ENCODE peak calls at places on chromosomes 11 and 22, in five cellular contexts. L is H1, G is ovary, Q is cardiac muscle cell, V is psoas muscle. N is an unnamed sample.

GRCh38 chr11:578276-579035 is 2.2 kb downstream of the PHRF1 start:
- DNase-seq in G (no peak), V (no peak), L (no peak), Q (no peak), N (no peak)

GRCh38 chr22:18042685-18043084 is 18.3 kb upstream of the MICAL3 start:
- DNase-seq in G (no peak), Q (no peak), L (no peak), V (no peak), N (no peak)

GRCh38 chr11:36899796-36900195 is 301.8 kb upstream of the RAG2 start:
- DNase-seq in V (no peak), L (no peak), G (no peak), Q (no peak), N (no peak)

GRCh38 chr11:18692941-18693760 is 5.4 kb upstream of the TMEM86A start:
- DNase-seq in V (no peak), G (no peak), Q (no peak), L (no peak), N (no peak)

GRCh38 chr11:118911880-118912741 is 13.6 kb downstream of the BCL9L start:
- DNase-seq in G (peak), L (no peak), V (peak), Q (peak), N (no peak)

GRCh38 chr11:128098840-128099239 is 488.5 kb downstream of the ETS1 start:
- DNase-seq in G (no peak), Q (no peak), L (no peak), V (no peak), N (no peak)

GRCh38 chr22:45192701-45193187 is 29.0 kb downstream of the NUP50 start:
- DNase-seq in Q (peak), V (no peak), G (no peak), L (no peak), N (peak)

GRCh38 chr22:45686004-45686403 is 14.4 kb downstream of the ATXN10 start:
- DNase-seq in L (no peak), Q (no peak), V (no peak), G (no peak), N (no peak)

GRCh38 chr11:63813035-63813562 is at the start of gene SPINDOC:
- DNase-seq in G (peak), L (no peak), V (peak), Q (peak), N (peak)

GRCh38 chr22:50691521-50691920 is 18.9 kb downstream of the SHANK3 start:
- DNase-seq in Q (peak), L (no peak), V (no peak), G (no peak), N (no peak)

GRCh38 chr11:32713496-32713895 is 81.0 kb downstream of the CCDC73 start:
- DNase-seq in G (no peak), Q (peak), V (no peak), L (no peak), N (no peak)

GRCh38 chr11:134342572-134343340 is 11.0 kb downstream of the GLB1L2 start:
- DNase-seq in V (no peak), L (no peak), G (no peak), Q (no peak), N (no peak)

GRCh38 chr11:47443028-47443700 is 5.8 kb downstream of the RAPSN start:
- DNase-seq in L (no peak), G (no peak), Q (no peak), V (no peak), N (no peak)

GRCh38 chr11:61356701-61357100 is 5.0 kb downstream of the CYB561A3 start:
- DNase-seq in V (no peak), G (no peak), L (no peak), Q (no peak), N (no peak)

GRCh38 chr22:39173050-39173706 is 20.7 kb upstream of the CBX7 start:
- DNase-seq in Q (no peak), V (no peak), L (no peak), G (no peak), N (no peak)

GRCh38 chr11:63602296-63602695 is 11.9 kb downstream of the PLAAT3 start:
- DNase-seq in Q (no peak), V (no peak), L (no peak), G (no peak), N (no peak)

GRCh38 chr22:42202048-42202447 is 68.4 kb downstream of the TCF20 start:
- DNase-seq in V (no peak), L (no peak), Q (no peak), G (no peak), N (no peak)

GRCh38 chr11:66281001-66281400 is 3.0 kb downstream of the CNIH2 start:
- DNase-seq in L (no peak), G (peak), V (no peak), Q (no peak), N (no peak)

GRCh38 chr11:73170140-73170539 is 28.0 kb upstream of the FCHSD2 start:
- DNase-seq in Q (peak), G (no peak), V (no peak), L (no peak), N (no peak)

GRCh38 chr11:96037267-96037990 is 113.5 kb upstream of the MTMR2 start:
- DNase-seq in L (no peak), Q (no peak), G (no peak), V (no peak), N (no peak)

GRCh38 chr22:34414467-34415440 is 494.5 kb upstream of the LARGE1 start:
- DNase-seq in L (peak), Q (peak), V (no peak), G (no peak), N (peak)

GRCh38 chr11:106917973-106918372 is 100.3 kb downstream of the GUCY1A2 start:
- DNase-seq in G (no peak), L (peak), Q (peak), V (no peak), N (peak)

GRCh38 chr11:78046486-78046854 is 17.2 kb upstream of the THRSP start:
- DNase-seq in L (no peak), Q (no peak), G (no peak), V (no peak), N (no peak)

GRCh38 chr11:124900464-124900863 is 2.8 kb upstream of the ROBO4 start:
- DNase-seq in L (no peak), G (peak), Q (no peak), V (peak), N (peak)

GRCh38 chr11:72758690-72759389 is 6.6 kb upstream of the ARAP1 start:
- DNase-seq in G (peak), V (no peak), Q (peak), L (no peak), N (no peak)

GRCh38 chr11:103749158-103749557 is 287.3 kb upstream of the DDI1 start:
- DNase-seq in Q (no peak), G (no peak), L (no peak), V (no peak), N (no peak)

GRCh38 chr11:81819462-81819861 is 914.2 kb downstream of the FAM181B start:
- DNase-seq in Q (no peak), G (no peak), V (no peak), L (no peak), N (no peak)

GRCh38 chr11:90614318-90614717 is 391.5 kb upstream of the CHORDC1 start:
- DNase-seq in L (no peak), G (no peak), Q (no peak), V (no peak), N (no peak)

GRCh38 chr11:75627879-75628668 is 40.8 kb downstream of the MAP6 start:
- DNase-seq in V (no peak), L (no peak), Q (no peak), G (peak), N (no peak)

GRCh38 chr11:3221408-3222002 is 2.9 kb upstream of the MRGPRG start:
- DNase-seq in Q (no peak), G (peak), V (no peak), L (no peak), N (no peak)

GRCh38 chr22:27133951-27134664 is 476.7 kb downstream of the MIAT start:
- DNase-seq in L (no peak), V (peak), Q (no peak), G (no peak), N (peak)

GRCh38 chr11:6200975-6201374 is 2.0 kb downstream of the OR52W1 start:
- DNase-seq in G (no peak), L (no peak), Q (no peak), V (peak), N (no peak)

GRCh38 chr11:128467610-128468041 is 119.7 kb downstream of the ETS1 start:
- DNase-seq in V (peak), G (no peak), Q (no peak), L (peak), N (no peak)

GRCh38 chr22:36644333-36644757 is 59.2 kb downstream of the CACNG2 start:
- DNase-seq in L (no peak), V (no peak), Q (peak), G (no peak), N (peak)

GRCh38 chr22:24244144-24244787 is 616 bp downstream of the GGT5 start:
- DNase-seq in Q (no peak), L (no peak), V (peak), G (peak), N (no peak)
- TF ChIP-seq CTCF in Q (no peak), L (no peak), V (no peak), G (no peak), N (no peak)

GRCh38 chr11:10461276-10461790 is 6.3 kb downstream of the AMPD3 start:
- DNase-seq in V (no peak), Q (no peak), L (no peak), G (no peak), N (no peak)
- TF ChIP-seq CTCF in V (no peak), Q (no peak), L (no peak), G (no peak), N (no peak)

GRCh38 chr11:40924915-40925314 is 534.5 kb downstream of the LRRC4C start:
- DNase-seq in L (no peak), Q (no peak), G (no peak), V (no peak), N (no peak)
- TF ChIP-seq CTCF in L (peak), Q (no peak), G (no peak), V (no peak), N (no peak)

DNA sequence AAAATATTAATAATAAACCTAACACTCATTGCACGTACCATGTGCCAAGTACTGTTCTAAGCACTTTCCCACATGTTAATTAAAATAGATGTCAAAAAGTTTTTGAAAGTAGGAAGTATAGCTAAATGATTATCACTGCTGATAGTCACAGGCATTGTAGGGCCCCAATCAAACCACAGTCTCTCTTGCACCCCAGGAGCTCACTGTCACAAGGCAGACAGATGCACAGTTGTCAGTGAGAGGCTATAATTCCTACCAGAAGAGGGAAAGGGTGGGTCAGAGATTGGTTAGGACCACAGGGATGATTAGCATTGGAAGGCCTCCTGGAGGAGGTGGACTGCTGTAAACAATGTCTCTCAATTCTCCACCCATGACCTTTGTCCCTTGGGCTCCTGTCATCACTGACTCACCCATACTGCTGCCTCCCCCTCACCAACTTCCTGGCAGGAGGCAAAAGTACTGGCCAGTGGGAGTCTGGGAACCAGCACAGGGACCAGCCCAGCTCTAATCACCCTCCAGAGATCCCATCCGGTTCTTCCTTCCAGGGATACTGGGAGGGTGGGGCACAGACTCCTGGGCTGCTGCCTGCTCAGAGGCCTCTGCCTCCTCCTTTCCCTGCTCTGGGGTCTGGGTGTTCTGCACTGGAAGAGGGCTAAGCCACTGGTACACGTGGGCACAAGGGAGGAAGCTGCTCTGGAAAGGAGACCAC is 1.1 kb upstream of the POLD4 start:
- DNase-seq in V (peak), G (peak), L (no peak), Q (no peak), N (peak)
- TF ChIP-seq CTCF in V (no peak), G (no peak), L (no peak), Q (peak), N (no peak)

DNA sequence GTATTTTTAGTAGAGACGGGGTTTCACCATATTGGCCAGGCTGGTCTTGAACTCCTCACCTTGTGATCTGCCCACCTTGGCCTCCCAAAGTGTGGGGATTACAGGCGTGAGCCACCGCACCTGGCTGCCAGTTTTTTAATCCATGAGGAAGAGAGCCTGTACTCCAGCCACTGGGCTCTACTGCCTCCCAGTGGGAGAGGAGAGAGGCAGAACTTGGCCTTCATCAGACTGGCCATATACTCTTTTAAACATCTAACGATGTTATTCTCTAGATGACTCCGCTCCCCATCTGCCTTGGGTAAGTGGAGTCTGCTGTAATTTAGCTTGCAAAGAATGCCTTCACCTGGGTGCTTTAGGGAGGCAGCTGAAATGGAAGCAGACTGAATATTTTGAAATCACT is 34.6 kb downstream of the SLC6A5 start:
- DNase-seq in G (no peak), V (no peak), L (no peak), Q (no peak), N (no peak)
- TF ChIP-seq CTCF in G (no peak), V (no peak), L (peak), Q (peak), N (no peak)

DNA sequence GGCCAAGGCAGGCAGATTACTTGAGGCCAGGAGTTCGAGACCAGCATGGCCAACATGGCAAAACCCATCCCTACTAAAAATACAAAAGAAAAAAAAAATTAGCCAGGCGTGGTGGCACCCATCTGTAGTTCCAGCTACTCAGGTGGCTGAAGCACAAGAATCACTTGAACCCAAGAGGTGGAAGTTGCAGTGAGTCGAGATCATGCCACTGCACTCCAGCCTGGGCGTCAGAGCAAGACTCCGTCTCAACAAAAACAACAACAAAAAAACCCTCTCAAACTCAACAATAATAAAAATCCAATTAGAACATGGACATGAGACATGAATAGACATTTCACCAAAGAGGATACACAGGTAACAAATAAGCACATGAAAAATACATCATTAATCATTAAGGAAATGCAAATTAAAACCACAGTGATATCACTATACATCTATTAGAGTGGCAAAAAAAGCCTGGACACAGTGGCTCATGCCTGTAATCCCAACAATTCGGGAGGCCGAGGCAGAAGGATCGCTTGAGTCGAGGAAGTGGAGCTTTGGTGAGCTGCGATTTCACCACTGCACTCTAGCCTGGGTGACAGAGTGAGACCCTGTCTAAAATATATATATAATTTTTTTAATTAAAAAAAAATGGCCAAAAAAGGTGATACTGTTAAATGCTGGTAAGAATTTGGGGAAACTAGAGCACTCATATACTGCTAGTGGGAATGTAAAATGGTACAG is 12.7 kb upstream of the SEPTIN5 start:
- DNase-seq in Q (no peak), L (no peak), G (no peak), V (no peak), N (no peak)
- TF ChIP-seq CTCF in Q (no peak), L (no peak), G (no peak), V (no peak), N (no peak)

GRCh38 chr11:67644042-67644441 is 4.5 kb upstream of the TBX10 start:
- DNase-seq in V (no peak), Q (no peak), L (no peak), G (no peak), N (no peak)
- TF ChIP-seq CTCF in V (no peak), Q (peak), L (peak), G (no peak), N (peak)